ENCODE peak calls at places on chromosomes 5 and 9, in seven cellular contexts. V, U, T, M, N, Y and F are unnamed samples.

GRCh38 chr5:177446184-177447065 is at the start of gene PRR7:
- DNase-seq in N (peak), V (no peak), Y (peak), U (peak), T (peak), M (peak), F (no peak)

GRCh38 chr5:13664377-13664776 is 280.1 kb downstream of the DNAH5 start:
- DNase-seq in M (peak), U (no peak), Y (no peak), V (no peak), T (no peak), N (no peak), F (peak)

GRCh38 chr9:114275246-114275994 is 47.5 kb upstream of the ORM1 start:
- DNase-seq in Y (no peak), M (peak), U (no peak), V (peak), N (no peak), T (no peak), F (no peak)

GRCh38 chr9:125521462-125522327 is 185.3 kb downstream of the MAPKAP1 start:
- DNase-seq in T (no peak), Y (no peak), V (no peak), U (peak), M (peak), N (no peak), F (peak)

GRCh38 chr9:110099236-110099741 is 108.7 kb downstream of the C9orf152 start:
- DNase-seq in T (no peak), Y (no peak), N (no peak), U (no peak), M (peak), V (no peak), F (no peak)

GRCh38 chr9:107638922-107639321 is 149.4 kb upstream of the KLF4 start:
- DNase-seq in V (peak), M (peak), N (no peak), U (no peak), Y (no peak), T (no peak), F (peak)

GRCh38 chr5:107474724-107475489 is 195.8 kb downstream of the EFNA5 start:
- DNase-seq in U (peak), N (no peak), Y (peak), V (no peak), M (no peak), T (no peak), F (peak)

GRCh38 chr5:45648744-45649143 is 47.4 kb downstream of the HCN1 start:
- DNase-seq in Y (peak), T (peak), U (no peak), N (no peak), M (no peak), V (no peak), F (no peak)

GRCh38 chr5:54905942-54906537 is 79.4 kb downstream of the ESM1 start:
- DNase-seq in V (peak), U (peak), Y (peak), M (peak), N (peak), T (peak), F (no peak)

GRCh38 chr9:83130541-83130940 is 67.6 kb upstream of the RASEF start:
- DNase-seq in V (no peak), N (no peak), U (no peak), M (peak), T (no peak), Y (no peak), F (peak)

GRCh38 chr9:115117999-115118470 is at the start of gene TNC:
- DNase-seq in U (no peak), N (peak), Y (peak), T (peak), V (peak), M (peak), F (no peak)

GRCh38 chr9:118318770-118319443 is 614.7 kb downstream of the TLR4 start:
- DNase-seq in Y (no peak), U (no peak), N (no peak), T (no peak), M (no peak), V (no peak), F (peak)

GRCh38 chr5:127858116-127858784 is 155.1 kb downstream of the CCDC192 start:
- DNase-seq in U (no peak), V (peak), N (no peak), T (no peak), Y (no peak), M (no peak), F (no peak)

GRCh38 chr9:133351908-133352634 is 4.1 kb downstream of the RPL7A start:
- DNase-seq in N (peak), U (no peak), Y (peak), T (peak), V (peak), M (peak), F (no peak)

GRCh38 chr9:84293001-84293798 is 47.4 kb downstream of the SLC28A3 start:
- DNase-seq in V (no peak), Y (no peak), T (no peak), U (no peak), N (no peak), M (no peak), F (no peak)

GRCh38 chr9:132840980-132841379 is 37.1 kb downstream of the AK8 start:
- DNase-seq in Y (no peak), M (no peak), U (no peak), N (no peak), V (no peak), T (no peak), F (no peak)

GRCh38 chr5:149581192-149581861 is at the start of gene ARHGEF37:
- DNase-seq in Y (peak), M (peak), N (peak), U (peak), T (peak), V (peak), F (no peak)

GRCh38 chr5:58582004-58582403 is 871 bp upstream of the RAB3C start:
- DNase-seq in U (no peak), M (no peak), T (peak), N (peak), V (no peak), Y (peak), F (no peak)

GRCh38 chr9:14935917-14936316 is 25.7 kb upstream of the FREM1 start:
- DNase-seq in T (no peak), Y (no peak), U (no peak), N (no peak), M (no peak), V (no peak), F (no peak)

GRCh38 chr9:136686794-136687711 is at the start of gene AGPAT2:
- DNase-seq in U (peak), V (peak), M (peak), T (peak), N (no peak), Y (peak), F (no peak)

GRCh38 chr9:13992136-13992798 is 321.7 kb downstream of the NFIB start:
- DNase-seq in N (no peak), U (no peak), T (no peak), V (no peak), M (peak), Y (no peak), F (no peak)

GRCh38 chr5:173781826-173782670 is 106.1 kb upstream of the CPEB4 start:
- DNase-seq in M (peak), Y (peak), U (peak), N (no peak), V (peak), T (no peak), F (peak)
- H3K27ac ChIP-seq in M (peak), Y (no peak), U (peak), N (no peak), V (peak), T (no peak), F (peak)

DNA sequence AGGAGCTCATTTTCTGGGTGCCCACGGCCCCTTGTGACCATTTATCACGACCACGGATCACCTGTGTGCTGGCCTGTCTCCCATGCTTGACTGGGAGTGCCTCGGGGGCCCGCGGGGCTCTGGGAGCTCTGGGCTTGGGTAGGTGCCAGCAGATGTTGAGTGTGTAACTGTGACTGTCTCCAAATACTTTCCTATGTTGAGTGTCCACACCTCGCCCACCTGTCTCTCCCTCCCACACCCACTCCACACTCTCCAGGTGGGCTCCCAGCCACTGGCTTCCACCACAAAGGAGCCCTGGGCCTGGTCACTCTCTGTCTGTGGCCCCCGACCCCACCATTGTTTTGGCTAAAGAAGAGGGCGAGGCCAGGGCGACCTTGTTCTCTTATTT is 196.4 kb downstream of the CDK5RAP2 start:
- DNase-seq in Y (no peak), M (no peak), N (peak), U (no peak), T (no peak), V (no peak), F (no peak)
- H3K27ac ChIP-seq in Y (no peak), M (no peak), N (no peak), U (no peak), T (no peak), V (no peak), F (no peak)

GRCh38 chr9:38682713-38683112 is 37.2 kb downstream of the FAM240B start:
- DNase-seq in N (no peak), M (peak), V (no peak), T (peak), Y (peak), U (peak), F (peak)

GRCh38 chr9:38680827-38681226 is 39.1 kb downstream of the FAM240B start:
- DNase-seq in V (no peak), M (no peak), Y (no peak), T (no peak), N (no peak), U (no peak), F (no peak)

GRCh38 chr9:38685535-38685934 is 34.4 kb downstream of the FAM240B start:
- DNase-seq in T (peak), V (no peak), U (no peak), N (no peak), Y (no peak), M (no peak), F (no peak)

GRCh38 chr9:38683336-38683735 is 36.6 kb downstream of the FAM240B start:
- DNase-seq in N (no peak), M (no peak), U (no peak), Y (no peak), T (no peak), V (no peak), F (no peak)

GRCh38 chr9:38681747-38682227 is 38.1 kb downstream of the FAM240B start:
- DNase-seq in T (no peak), Y (no peak), U (peak), M (peak), N (no peak), V (no peak), F (peak)
- H3K27ac ChIP-seq in T (no peak), Y (no peak), U (peak), M (no peak), N (no peak), V (no peak), F (peak)

GRCh38 chr9:626591-626990 is 214.9 kb upstream of the DMRT1 start:
- DNase-seq in U (no peak), N (no peak), Y (no peak), V (no peak), T (no peak), M (peak), F (no peak)

GRCh38 chr9:630817-631216 is 210.7 kb upstream of the DMRT1 start:
- DNase-seq in V (no peak), U (no peak), Y (no peak), M (peak), N (no peak), T (no peak), F (no peak)

GRCh38 chr9:631596-631995 is 209.9 kb upstream of the DMRT1 start:
- DNase-seq in U (no peak), M (peak), N (no peak), Y (no peak), T (no peak), V (no peak), F (no peak)

GRCh38 chr9:627571-627970 is 213.9 kb upstream of the DMRT1 start:
- DNase-seq in Y (no peak), N (no peak), M (no peak), T (no peak), V (no peak), U (no peak), F (no peak)

GRCh38 chr9:629136-629535 is 212.4 kb upstream of the DMRT1 start:
- DNase-seq in V (no peak), M (no peak), Y (no peak), N (no peak), U (no peak), T (no peak), F (no peak)
- H3K27ac ChIP-seq in V (peak), M (no peak), Y (no peak), N (no peak), U (no peak), T (no peak), F (peak)

DNA sequence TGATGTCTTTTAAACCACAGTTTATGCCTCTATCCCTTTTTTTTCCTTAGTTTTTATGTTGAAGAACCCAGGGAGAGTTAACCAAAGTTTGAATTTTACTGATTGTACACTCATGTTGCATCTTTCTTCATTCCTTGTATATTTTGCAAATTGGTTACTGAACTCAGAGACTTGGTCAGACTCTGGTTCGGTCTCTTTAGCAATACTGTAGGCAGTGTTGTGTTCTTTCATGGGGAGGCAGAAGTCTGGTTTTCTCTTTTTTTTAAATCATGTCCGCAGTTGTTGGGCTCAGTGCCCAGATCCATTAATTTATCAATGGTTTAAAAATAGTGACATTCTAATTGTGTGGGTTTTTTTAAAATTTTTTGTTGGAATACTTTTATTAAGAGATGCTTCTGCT is 23.4 kb downstream of the UBE2R2 start:
- DNase-seq in M (peak), Y (no peak), T (no peak), V (no peak), U (no peak), N (no peak), F (no peak)
- H3K27ac ChIP-seq in M (peak), Y (no peak), T (no peak), V (no peak), U (no peak), N (no peak), F (no peak)